ENCODE peak calls at places on chromosome 21, in eight cellular contexts. Z is stimulated activated CD4-positive, alpha-beta T cell treated with anti-CD3 and anti-CD28 coated beads, Interleukin-15, amount 100 ng/mL, for 1 hour; T is activated naive CD4-positive, alpha-beta T cell; Y is SIG-M5; L is Calu3; O is activated gamma-delta T cell treated with Interleukin-2 at 50 U/mL for 16 hours; B is hippocampal formation; N is stimulated activated CD8-positive, alpha-beta memory T cell treated with anti-CD3 and anti-CD28 coated beads, Interleukin-4, amount 100 ng/mL, for 24 hours. C is an unnamed sample.

GRCh38 chr21:14560555-14560954 is 14.4 kb upstream of the SAMSN1 start:
- DNase-seq in Z (no peak), T (no peak), Y (no peak), L (no peak), O (no peak), B (no peak), N (no peak), C (no peak)

GRCh38 chr21:45534591-45535331 is 7.5 kb downstream of the SLC19A1 start:
- DNase-seq in Z (no peak), T (no peak), Y (no peak), L (no peak), O (no peak), B (peak), N (no peak), C (no peak)

GRCh38 chr21:28442624-28443023 is 550.1 kb downstream of the LTN1 start:
- DNase-seq in Z (no peak), T (no peak), Y (no peak), L (no peak), O (no peak), B (no peak), N (no peak), C (no peak)

GRCh38 chr21:39381009-39381408 is 32.1 kb upstream of the HMGN1 start:
- DNase-seq in Z (no peak), T (no peak), Y (no peak), L (no peak), O (no peak), B (no peak), N (no peak), C (no peak)

GRCh38 chr21:27787046-27787445 is 820.2 kb upstream of the ADAMTS5 start:
- DNase-seq in Z (no peak), T (no peak), Y (no peak), L (no peak), O (no peak), B (no peak), N (no peak), C (no peak)

GRCh38 chr21:36076878-36077658 is 7.2 kb downstream of the CBR1 start:
- DNase-seq in Z (no peak), T (no peak), Y (no peak), L (no peak), O (no peak), B (no peak), N (no peak), C (no peak)

GRCh38 chr21:28538987-28539622 is 453.6 kb downstream of the LTN1 start:
- DNase-seq in Z (no peak), T (no peak), Y (no peak), L (no peak), O (no peak), B (no peak), N (no peak), C (no peak)

GRCh38 chr21:27564684-27565280 is 597.9 kb upstream of the ADAMTS5 start:
- DNase-seq in Z (no peak), T (no peak), Y (no peak), L (peak), O (no peak), B (no peak), N (no peak), C (no peak)

GRCh38 chr21:37793660-37794059 is 122.6 kb downstream of the KCNJ6 start:
- DNase-seq in Z (no peak), T (no peak), Y (no peak), L (no peak), O (no peak), B (no peak), N (no peak), C (no peak)

GRCh38 chr21:40800126-40800525 is 46.8 kb downstream of the DSCAM start:
- DNase-seq in Z (no peak), T (no peak), Y (no peak), L (no peak), O (no peak), B (no peak), N (no peak), C (no peak)

GRCh38 chr21:37060296-37060695 is 12.6 kb downstream of the PIGP start:
- DNase-seq in Z (no peak), T (no peak), Y (no peak), L (peak), O (no peak), B (peak), N (no peak), C (no peak)

GRCh38 chr21:17799414-17800164 is 19.6 kb downstream of the C21orf91 start:
- DNase-seq in Z (no peak), T (no peak), Y (no peak), L (no peak), O (peak), B (no peak), N (no peak), C (no peak)

GRCh38 chr21:45383111-45383614 is 21.8 kb upstream of the COL18A1 start:
- DNase-seq in Z (no peak), T (no peak), Y (no peak), L (no peak), O (no peak), B (no peak), N (no peak), C (no peak)

GRCh38 chr21:42721341-42721824 is 68.0 kb downstream of the PDE9A start:
- DNase-seq in Z (no peak), T (no peak), Y (no peak), L (no peak), O (no peak), B (no peak), N (no peak), C (no peak)

GRCh38 chr21:36699026-36699545 is at the start of gene SIM2:
- DNase-seq in Z (no peak), T (no peak), Y (no peak), L (peak), O (no peak), B (no peak), N (no peak), C (no peak)

GRCh38 chr21:18725653-18726052 is 322.1 kb upstream of the TMPRSS15 start:
- DNase-seq in Z (no peak), T (no peak), Y (no peak), L (no peak), O (no peak), B (no peak), N (no peak), C (no peak)

GRCh38 chr21:29332461-29333354 is 34.0 kb downstream of the BACH1 start:
- DNase-seq in Z (no peak), T (no peak), Y (no peak), L (no peak), O (no peak), B (no peak), N (no peak), C (no peak)

GRCh38 chr21:39020751-39021474 is 162.3 kb downstream of the PSMG1 start:
- DNase-seq in Z (no peak), T (no peak), Y (no peak), L (no peak), O (no peak), B (no peak), N (no peak), C (no peak)

GRCh38 chr21:36981049-36981391 is 14.6 kb upstream of the HLCS start:
- DNase-seq in Z (no peak), T (no peak), Y (no peak), L (no peak), O (no peak), B (no peak), N (no peak), C (no peak)

GRCh38 chr21:35696644-35697043 is 363.7 kb downstream of the SETD4 start:
- DNase-seq in Z (no peak), T (no peak), Y (no peak), L (no peak), O (no peak), B (no peak), N (no peak), C (no peak)

GRCh38 chr21:33403786-33404571 is 766 bp downstream of the IFNGR2 start:
- DNase-seq in Z (peak), T (peak), Y (no peak), L (peak), O (peak), B (peak), N (no peak), C (peak)

GRCh38 chr21:45384656-45385548 is 20.1 kb upstream of the COL18A1 start:
- DNase-seq in Z (no peak), T (no peak), Y (no peak), L (no peak), O (no peak), B (no peak), N (no peak), C (no peak)

GRCh38 chr21:36788116-36788515 is 89.2 kb downstream of the SIM2 start:
- DNase-seq in Z (no peak), T (no peak), Y (no peak), L (peak), O (no peak), B (no peak), N (no peak), C (no peak)